ENCODE peak calls at places on chromosomes 2 and 18, in seven cellular contexts. D, Y, A, X, Q, T and R are unnamed samples.

GRCh38 chr2:72973566-72974435 is 56.5 kb downstream of the EMX1 start:
- DNase-seq in D (peak; percentile 54), Y (no peak), A (peak; percentile 44), X (peak; percentile 78), Q (peak; percentile 76), T (peak; percentile 69), R (peak; percentile 12)

GRCh38 chr18:53850918-53851317 is 373.6 kb downstream of the MBD2 start:
- DNase-seq in D (no peak), Y (no peak), A (no peak), X (no peak), Q (no peak), T (no peak), R (no peak)

GRCh38 chr2:215828528-215829184 is 184.7 kb downstream of the MREG start:
- DNase-seq in D (peak; percentile 82), Y (no peak), A (no peak), X (peak; percentile 80), Q (peak; percentile 74), T (peak; percentile 82), R (peak; percentile 37)

GRCh38 chr2:144849612-144850011 is 329.7 kb upstream of the ZEB2 start:
- DNase-seq in D (peak; percentile 52), Y (no peak), A (no peak), X (no peak), Q (peak; percentile 70), T (no peak), R (no peak)

GRCh38 chr2:171365232-171365631 is 68.6 kb downstream of the METTL8 start:
- DNase-seq in D (peak; percentile 62), Y (no peak), A (no peak), X (no peak), Q (peak; percentile 22), T (no peak), R (peak; percentile 20)

GRCh38 chr2:36889782-36890181 is 76.6 kb downstream of the STRN start:
- DNase-seq in D (peak; percentile 98), Y (no peak), A (no peak), X (peak; percentile 89), Q (peak; percentile 95), T (peak; percentile 84), R (peak; percentile 89)

GRCh38 chr2:98458667-98459380 is 14.2 kb downstream of the INPP4A start:
- DNase-seq in D (no peak), Y (no peak), A (no peak), X (no peak), Q (no peak), T (no peak), R (no peak)

GRCh38 chr18:56291229-56291796 is 347.1 kb downstream of the TXNL1 start:
- DNase-seq in D (no peak), Y (no peak), A (no peak), X (no peak), Q (no peak), T (no peak), R (no peak)

GRCh38 chr2:70532244-70532935 is 21.2 kb downstream of the TGFA start:
- DNase-seq in D (no peak), Y (no peak), A (no peak), X (no peak), Q (no peak), T (no peak), R (no peak)

GRCh38 chr2:9385841-9386240 is 37.5 kb downstream of the ITGB1BP1 start:
- DNase-seq in D (no peak), Y (peak; percentile 39), A (no peak), X (no peak), Q (peak; percentile 27), T (no peak), R (no peak)

GRCh38 chr2:192243488-192243887 is 48.8 kb upstream of the TMEFF2 start:
- DNase-seq in D (peak; percentile 84), Y (no peak), A (no peak), X (no peak), Q (peak; percentile 68), T (no peak), R (peak; percentile 19)

GRCh38 chr2:66930499-66931165 is 466.5 kb upstream of the ETAA1 start:
- DNase-seq in D (no peak), Y (no peak), A (no peak), X (no peak), Q (no peak), T (no peak), R (no peak)

GRCh38 chr18:76588591-76589303 is 93.7 kb upstream of the ZNF516 start:
- DNase-seq in D (no peak), Y (no peak), A (no peak), X (peak; percentile 57), Q (peak; percentile 15), T (peak; percentile 42), R (no peak)

GRCh38 chr2:20168048-20168726 is 56.7 kb downstream of the SDC1 start:
- DNase-seq in D (no peak), Y (peak; percentile 53), A (no peak), X (no peak), Q (peak; percentile 76), T (no peak), R (no peak)

GRCh38 chr2:174341995-174342571 is 7.3 kb downstream of the SP9 start:
- DNase-seq in D (no peak), Y (no peak), A (no peak), X (no peak), Q (no peak), T (no peak), R (no peak)

GRCh38 chr18:26977791-26978190 is 112.3 kb upstream of the AQP4 start:
- DNase-seq in D (no peak), Y (no peak), A (no peak), X (no peak), Q (no peak), T (no peak), R (no peak)

GRCh38 chr18:34493099-34493544 is 217.0 kb upstream of the DTNA start:
- DNase-seq in D (peak; percentile 71), Y (peak; percentile 92), A (peak; percentile 37), X (peak; percentile 1), Q (peak; percentile 94), T (peak; percentile 74), R (peak; percentile 1)

GRCh38 chr2:38636069-38636468 is 29.8 kb upstream of the GALM start:
- DNase-seq in D (no peak), Y (no peak), A (no peak), X (no peak), Q (no peak), T (no peak), R (no peak)

GRCh38 chr18:32754508-32755263 is 18.1 kb downstream of the KLHL14 start:
- DNase-seq in D (no peak), Y (no peak), A (no peak), X (no peak), Q (no peak), T (no peak), R (no peak)

GRCh38 chr2:73111300-73112025 is 1.3 kb downstream of the RAB11FIP5 start:
- DNase-seq in D (peak; percentile 35), Y (peak; percentile 66), A (no peak), X (peak; percentile 28), Q (peak; percentile 70), T (peak; percentile 35), R (no peak)

GRCh38 chr2:191790737-191791136 is 56.2 kb downstream of the CAVIN2 start:
- DNase-seq in D (peak; percentile 18), Y (no peak), A (no peak), X (no peak), Q (peak; percentile 17), T (no peak), R (no peak)

GRCh38 chr2:44271296-44271695 is 4.0 kb upstream of the SLC3A1 start:
- DNase-seq in D (no peak), Y (no peak), A (no peak), X (no peak), Q (no peak), T (no peak), R (no peak)

GRCh38 chr18:48882379-48882778 is 68.4 kb downstream of the SMAD7 start:
- DNase-seq in D (no peak), Y (no peak), A (no peak), X (no peak), Q (no peak), T (no peak), R (no peak)

GRCh38 chr2:7849027-7849426 is 832.8 kb upstream of the ID2 start:
- DNase-seq in D (no peak), Y (no peak), A (no peak), X (no peak), Q (no peak), T (no peak), R (no peak)

GRCh38 chr2:165110394-165110793 is 93.5 kb downstream of the SCN3A start:
- DNase-seq in D (no peak), Y (no peak), A (no peak), X (no peak), Q (no peak), T (no peak), R (no peak)

GRCh38 chr2:120323214-120323613 is 22.7 kb upstream of the INHBB start:
- DNase-seq in D (peak; percentile 66), Y (peak; percentile 87), A (no peak), X (peak; percentile 35), Q (peak; percentile 48), T (peak; percentile 77), R (no peak)
- TF ChIP-seq CTCF in D (no peak), Y (no peak), A (no peak), X (no peak), Q (no peak), T (no peak), R (no peak)

DNA sequence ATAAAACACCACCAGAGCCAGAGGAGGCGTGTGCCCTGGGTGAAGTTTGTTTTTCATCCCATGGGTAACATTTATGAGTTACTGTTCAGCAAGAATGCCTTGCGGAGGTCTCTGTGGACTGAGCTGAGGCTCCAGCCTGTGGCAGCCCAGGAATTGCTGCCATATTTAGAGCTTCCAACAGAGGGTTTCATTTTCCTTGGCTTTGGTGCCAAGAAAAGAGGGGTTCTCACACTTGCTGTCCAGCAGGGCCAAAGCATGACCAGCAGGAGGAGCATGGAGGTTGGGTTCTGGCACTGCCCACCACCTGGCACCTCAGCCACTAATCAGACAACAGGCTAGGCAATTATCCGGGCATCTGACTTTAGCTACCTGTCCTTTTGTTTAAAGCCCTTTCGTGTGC is 36.7 kb downstream of the EPAS1 start:
- DNase-seq in D (peak; percentile 55), Y (peak; percentile 85), A (no peak), X (no peak), Q (peak; percentile 47), T (no peak), R (no peak)
- TF ChIP-seq CTCF in D (peak; percentile 27), Y (peak; percentile 64), A (no peak), X (no peak), Q (peak; percentile 23), T (peak; percentile 50), R (peak; percentile 33)

DNA sequence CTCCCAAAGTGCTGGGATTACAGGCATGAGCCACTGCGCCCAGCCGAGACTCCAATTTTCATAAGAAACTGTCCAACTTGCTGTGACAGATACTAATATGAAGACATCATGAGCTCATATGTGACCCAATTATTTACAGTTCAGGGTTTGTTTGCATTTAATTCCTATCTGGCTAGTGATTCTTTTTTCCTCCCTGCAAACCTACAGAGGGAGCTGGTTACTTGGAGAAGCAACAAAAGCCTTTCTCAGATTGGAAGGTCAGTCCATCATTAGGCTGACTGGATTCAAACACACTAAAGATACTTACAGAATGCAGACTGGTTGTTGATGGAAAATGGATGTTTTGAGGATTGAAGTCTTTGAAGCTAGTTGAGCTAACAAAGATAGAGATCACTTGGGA is 176.4 kb downstream of the ANKRD44 start:
- DNase-seq in D (no peak), Y (no peak), A (no peak), X (no peak), Q (peak; percentile 41), T (no peak), R (no peak)
- TF ChIP-seq CTCF in D (no peak), Y (no peak), A (no peak), X (no peak), Q (no peak), T (no peak), R (no peak)

DNA sequence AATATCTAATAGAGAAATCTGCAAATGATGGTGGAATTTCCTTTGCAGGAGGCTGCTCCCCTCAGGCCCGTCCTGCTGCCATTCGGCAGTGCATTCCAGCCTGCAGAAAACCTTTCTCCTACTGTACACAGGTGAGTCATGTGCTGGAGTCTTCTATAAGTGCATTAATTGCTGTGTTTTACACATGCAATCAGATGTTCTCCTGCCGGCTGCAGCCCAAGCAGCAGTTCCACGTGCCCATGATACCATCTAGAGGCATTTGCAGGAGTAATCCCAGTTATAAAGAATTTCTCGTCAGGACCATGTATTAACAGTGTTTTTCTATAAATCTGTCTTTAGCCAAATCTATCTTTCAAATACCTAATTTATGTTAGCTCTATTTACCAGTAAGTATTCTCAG is 304.7 kb upstream of the HNMT start:
- DNase-seq in D (peak; percentile 3), Y (no peak), A (no peak), X (peak; percentile 5), Q (peak; percentile 0), T (no peak), R (no peak)
- TF ChIP-seq CTCF in D (no peak), Y (no peak), A (no peak), X (no peak), Q (no peak), T (no peak), R (peak; percentile 18)